ENCODE peak calls at places on chromosomes 16 and 17, in ten cellular contexts. H is HS-27A; B is activated CD8-positive, alpha-beta T cell treated with anti-CD3 and anti-CD28 coated beads for 36 hours; W is Daoy; U is head of caudate nucleus; L is GM12865; S is H54; R is HFF-Myc; Z is hepatic stellate cell; G is activated gamma-delta T cell treated with Interleukin-2 at 50 U/mL for 16 hours. P is an unnamed sample.

GRCh38 chr17:7844292-7845154 is 10.3 kb upstream of the TMEM88 start:
- DNase-seq in H (no peak), R (no peak), U (peak; percentile 88), W (peak; percentile 94), L (peak; percentile 96), B (peak; percentile 91), S (peak; percentile 91), G (peak; percentile 73), Z (peak; percentile 99), P (peak; percentile 97)

GRCh38 chr16:13042291-13042690 is 140.9 kb downstream of the SHISA9 start:
- DNase-seq in B (no peak), L (no peak), S (no peak), H (no peak), W (no peak), U (no peak), G (no peak), R (no peak), Z (no peak), P (no peak)

GRCh38 chr17:37239690-37240344 is 136.0 kb upstream of the C17orf78 start:
- DNase-seq in L (peak; percentile 5), W (no peak), U (no peak), G (no peak), S (no peak), R (no peak), H (no peak), B (no peak), Z (peak; percentile 23), P (peak; percentile 19)

GRCh38 chr17:61129876-61130275 is 269.8 kb upstream of the TBX2 start:
- DNase-seq in G (no peak), U (no peak), L (no peak), W (no peak), R (no peak), H (no peak), Z (no peak), B (no peak), S (no peak), P (no peak)

GRCh38 chr16:57747496-57747895 is 11.9 kb downstream of the KATNB1 start:
- DNase-seq in S (no peak), W (no peak), R (no peak), H (no peak), G (no peak), L (no peak), U (no peak), B (no peak), Z (no peak), P (no peak)

GRCh38 chr16:66673691-66674090 is 22.9 kb downstream of the CMTM4 start:
- DNase-seq in R (no peak), B (no peak), S (no peak), G (no peak), U (no peak), H (no peak), L (no peak), Z (no peak), W (no peak), P (no peak)

GRCh38 chr16:88854306-88855111 is 2.2 kb downstream of the GALNS start:
- DNase-seq in S (no peak), R (no peak), B (peak; percentile 59), L (peak; percentile 58), H (no peak), W (no peak), Z (no peak), U (no peak), G (peak; percentile 26), P (no peak)

GRCh38 chr16:66357523-66357928 is 9.0 kb upstream of the CDH5 start:
- DNase-seq in H (peak; percentile 57), L (peak; percentile 39), S (peak; percentile 66), W (peak; percentile 60), B (peak; percentile 37), Z (peak; percentile 92), G (no peak), U (peak; percentile 21), R (peak; percentile 69), P (peak; percentile 85)

GRCh38 chr16:10750793-10751192 is 7.2 kb downstream of the NUBP1 start:
- DNase-seq in B (no peak), Z (no peak), R (no peak), L (no peak), G (no peak), S (no peak), U (no peak), W (no peak), H (no peak), P (no peak)

GRCh38 chr17:37131064-37131463 is 182.3 kb downstream of the AATF start:
- DNase-seq in U (no peak), R (peak; percentile 26), G (no peak), W (no peak), H (peak; percentile 0), B (no peak), L (no peak), S (no peak), Z (peak; percentile 17), P (no peak)

GRCh38 chr17:42525221-42525620 is 10.8 kb upstream of the NAGLU start:
- DNase-seq in B (no peak), U (no peak), S (no peak), Z (no peak), W (no peak), G (no peak), L (no peak), H (no peak), R (no peak), P (no peak)

GRCh38 chr16:68386628-68387027 is 61.7 kb downstream of the SMPD3 start:
- DNase-seq in R (no peak), H (no peak), S (no peak), B (no peak), U (no peak), G (no peak), W (no peak), Z (no peak), L (no peak), P (no peak)

GRCh38 chr17:31525801-31526549 is 134.5 kb downstream of the RAB11FIP4 start:
- DNase-seq in B (no peak), G (no peak), S (peak; percentile 19), W (peak; percentile 56), L (no peak), Z (peak; percentile 70), U (no peak), H (no peak), R (no peak), P (peak; percentile 63)

GRCh38 chr16:58563235-58563634 is 47.9 kb downstream of the SETD6 start:
- DNase-seq in R (peak; percentile 25), G (no peak), B (no peak), U (no peak), W (no peak), S (no peak), L (no peak), Z (no peak), H (peak; percentile 11), P (no peak)

GRCh38 chr16:79601092-79601977 is 798 bp upstream of the MAF start:
- DNase-seq in R (no peak), G (peak; percentile 5), S (no peak), U (peak; percentile 31), L (no peak), B (peak; percentile 10), H (no peak), Z (peak; percentile 38), W (peak; percentile 37), P (peak; percentile 58)

GRCh38 chr17:27241346-27241946 is 52.5 kb upstream of the WSB1 start:
- DNase-seq in W (no peak), Z (no peak), S (peak; percentile 30), R (no peak), G (no peak), B (peak; percentile 17), U (no peak), H (no peak), L (peak; percentile 61), P (peak; percentile 64)

GRCh38 chr17:78617371-78618061 is 40.3 kb upstream of the DNAH17 start:
- DNase-seq in Z (no peak), U (no peak), L (no peak), G (no peak), H (no peak), W (peak; percentile 39), B (no peak), S (no peak), R (no peak), P (no peak)

GRCh38 chr17:81037026-81037782 is 2.3 kb downstream of the BAIAP2 start:
- DNase-seq in R (no peak), H (no peak), S (no peak), Z (peak; percentile 48), B (no peak), W (no peak), L (no peak), U (no peak), G (no peak), P (no peak)

GRCh38 chr17:43888548-43888947 is 18.8 kb downstream of the MPP2 start:
- DNase-seq in H (no peak), Z (no peak), L (no peak), R (no peak), B (no peak), U (no peak), S (no peak), G (no peak), W (no peak), P (no peak)

GRCh38 chr16:4820652-4821051 is 18.2 kb upstream of the ROGDI start:
- DNase-seq in W (no peak), U (no peak), B (no peak), L (no peak), G (no peak), R (no peak), H (no peak), Z (no peak), S (no peak), P (no peak)

GRCh38 chr17:63647065-63647725 is 25.0 kb downstream of the MAP3K3 start:
- DNase-seq in S (no peak), G (no peak), Z (peak; percentile 14), H (no peak), R (no peak), W (peak; percentile 43), B (no peak), U (no peak), L (no peak), P (peak; percentile 42)

GRCh38 chr16:27303256-27304100 is 10.3 kb upstream of the IL4R start:
- DNase-seq in W (no peak), U (no peak), B (no peak), L (no peak), H (no peak), R (no peak), S (no peak), Z (no peak), G (no peak), P (no peak)

GRCh38 chr16:19417640-19418039 is at the start of gene TMC5:
- DNase-seq in G (no peak), U (no peak), H (no peak), W (no peak), R (no peak), Z (no peak), L (no peak), B (no peak), S (no peak), P (no peak)

GRCh38 chr17:42679001-42679491 is 2.3 kb upstream of the PLEKHH3 start:
- DNase-seq in W (peak; percentile 49), B (peak; percentile 73), Z (no peak), S (peak; percentile 82), G (no peak), U (no peak), R (no peak), H (no peak), L (peak; percentile 83), P (peak; percentile 79)

GRCh38 chr16:11104168-11105037 is 151.6 kb downstream of the SOCS1 start:
- DNase-seq in L (no peak), R (no peak), B (no peak), G (no peak), U (no peak), Z (no peak), S (no peak), W (no peak), H (no peak), P (no peak)

GRCh38 chr17:80605326-80606066 is 60.9 kb downstream of the RPTOR start:
- DNase-seq in S (peak; percentile 65), U (no peak), L (peak; percentile 92), Z (no peak), W (peak; percentile 78), H (no peak), B (peak; percentile 83), G (no peak), R (no peak), P (no peak)

P was measured in mesendoderm.